ENCODE peak calls at places on chromosomes 3 and 15, in seven cellular contexts. F is psoas muscle; I is foreskin keratinocyte; M is AG04450; L is endothelial cell of umbilical vein; D is H9; P is CD8-positive, alpha-beta T cell. V is an unnamed sample.

GRCh38 chr3:8669019-8669418 is 24.4 kb upstream of the SSUH2 start:
- DNase-seq in I (no peak), F (no peak), P (no peak), D (no peak), M (no peak), L (no peak), V (no peak)

GRCh38 chr15:57610130-57610529 is 18.4 kb downstream of the MYZAP start:
- DNase-seq in L (peak), P (no peak), D (no peak), F (peak), I (no peak), M (no peak), V (peak)

GRCh38 chr3:17935217-17935616 is 192.8 kb upstream of the TBC1D5 start:
- DNase-seq in M (no peak), P (no peak), L (no peak), D (no peak), I (no peak), F (no peak), V (no peak)

GRCh38 chr3:139541156-139541897 is 1.8 kb upstream of the RBP1 start:
- DNase-seq in L (no peak), F (no peak), M (no peak), D (no peak), P (no peak), I (no peak), V (no peak)

GRCh38 chr3:125042725-125043406 is 12.9 kb downstream of the HEG1 start:
- DNase-seq in P (no peak), D (no peak), I (no peak), F (peak), L (peak), M (no peak), V (no peak)

GRCh38 chr3:57199895-57200297 is at the start of gene HESX1:
- DNase-seq in P (no peak), I (no peak), F (no peak), L (no peak), M (no peak), D (peak), V (no peak)

GRCh38 chr3:8145661-8146060 is 356.0 kb upstream of the LMCD1 start:
- DNase-seq in P (no peak), I (no peak), M (no peak), D (no peak), F (no peak), L (no peak), V (no peak)

GRCh38 chr3:16452265-16452664 is 61.2 kb downstream of the RFTN1 start:
- DNase-seq in F (no peak), M (no peak), D (no peak), P (no peak), L (no peak), I (no peak), V (peak)

GRCh38 chr3:157103280-157103679 is 56.7 kb downstream of the CCNL1 start:
- DNase-seq in I (no peak), P (no peak), L (no peak), D (no peak), F (no peak), M (no peak), V (no peak)

GRCh38 chr3:18988619-18989229 is 159.6 kb upstream of the KCNH8 start:
- DNase-seq in M (no peak), P (no peak), L (no peak), F (no peak), I (peak), D (no peak), V (no peak)

GRCh38 chr3:106161236-106161635 is 292.4 kb upstream of the CBLB start:
- DNase-seq in P (no peak), D (no peak), I (no peak), F (no peak), L (no peak), M (no peak), V (no peak)

GRCh38 chr3:196073188-196073838 is 8.6 kb downstream of the TFRC start:
- DNase-seq in I (peak), M (peak), D (peak), P (peak), L (peak), F (no peak), V (peak)

GRCh38 chr15:64773606-64774555 is 1.5 kb downstream of the RBPMS2 start:
- DNase-seq in D (no peak), P (no peak), I (no peak), L (no peak), M (no peak), F (no peak), V (no peak)

GRCh38 chr3:185935465-185936263 is 2.1 kb downstream of the TRA2B start:
- DNase-seq in I (no peak), P (no peak), M (no peak), F (no peak), L (peak), D (no peak), V (no peak)

GRCh38 chr3:150292891-150293290 is 115.2 kb upstream of the TSC22D2 start:
- DNase-seq in P (no peak), D (no peak), M (peak), F (no peak), I (no peak), L (no peak), V (no peak)

GRCh38 chr15:91689377-91689776 is 164.1 kb upstream of the SLCO3A1 start:
- DNase-seq in D (no peak), I (no peak), P (no peak), M (no peak), F (no peak), L (no peak), V (no peak)

GRCh38 chr3:157355276-157355675 is 81.4 kb upstream of the PTX3 start:
- DNase-seq in D (no peak), P (no peak), I (no peak), F (no peak), L (no peak), M (no peak), V (no peak)

GRCh38 chr3:168094877-168095610 is 680 bp downstream of the GOLIM4 start:
- DNase-seq in F (peak), D (peak), M (no peak), L (peak), I (peak), P (peak), V (peak)

GRCh38 chr3:151367448-151367847 is 17.1 kb downstream of the P2RY12 start:
- DNase-seq in D (no peak), M (no peak), L (no peak), F (no peak), P (no peak), I (no peak), V (no peak)

GRCh38 chr3:25679166-25679565 is 14.5 kb upstream of the TOP2B start:
- DNase-seq in M (no peak), P (no peak), L (no peak), I (no peak), F (no peak), D (no peak), V (no peak)

DNA sequence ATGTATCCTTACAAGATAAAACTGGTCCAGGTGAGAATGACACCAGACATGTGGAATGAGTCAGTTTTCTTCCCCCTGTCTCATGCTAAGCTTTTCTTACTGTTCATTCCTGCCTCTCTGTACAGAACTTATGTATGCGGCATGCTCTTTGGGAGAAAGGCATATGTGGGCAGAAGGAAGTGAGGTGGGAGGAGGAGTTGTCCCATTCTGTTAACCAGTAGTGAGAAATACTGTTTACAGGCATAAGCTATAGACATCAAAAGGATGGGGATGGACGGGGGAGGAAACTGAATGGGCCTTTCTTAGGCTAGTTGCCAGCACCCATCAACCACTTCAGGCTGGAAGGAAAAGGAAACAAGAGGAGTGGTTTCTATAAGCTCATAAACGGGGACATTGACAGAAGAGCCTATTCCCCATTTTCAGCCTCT is 143.6 kb upstream of the BHLHE40 start:
- DNase-seq in I (peak), F (no peak), L (peak), P (no peak), M (no peak), D (no peak), V (no peak)
- H3K27ac ChIP-seq in I (peak), F (no peak), L (no peak), P (no peak), M (no peak), D (no peak), V (no peak)

DNA sequence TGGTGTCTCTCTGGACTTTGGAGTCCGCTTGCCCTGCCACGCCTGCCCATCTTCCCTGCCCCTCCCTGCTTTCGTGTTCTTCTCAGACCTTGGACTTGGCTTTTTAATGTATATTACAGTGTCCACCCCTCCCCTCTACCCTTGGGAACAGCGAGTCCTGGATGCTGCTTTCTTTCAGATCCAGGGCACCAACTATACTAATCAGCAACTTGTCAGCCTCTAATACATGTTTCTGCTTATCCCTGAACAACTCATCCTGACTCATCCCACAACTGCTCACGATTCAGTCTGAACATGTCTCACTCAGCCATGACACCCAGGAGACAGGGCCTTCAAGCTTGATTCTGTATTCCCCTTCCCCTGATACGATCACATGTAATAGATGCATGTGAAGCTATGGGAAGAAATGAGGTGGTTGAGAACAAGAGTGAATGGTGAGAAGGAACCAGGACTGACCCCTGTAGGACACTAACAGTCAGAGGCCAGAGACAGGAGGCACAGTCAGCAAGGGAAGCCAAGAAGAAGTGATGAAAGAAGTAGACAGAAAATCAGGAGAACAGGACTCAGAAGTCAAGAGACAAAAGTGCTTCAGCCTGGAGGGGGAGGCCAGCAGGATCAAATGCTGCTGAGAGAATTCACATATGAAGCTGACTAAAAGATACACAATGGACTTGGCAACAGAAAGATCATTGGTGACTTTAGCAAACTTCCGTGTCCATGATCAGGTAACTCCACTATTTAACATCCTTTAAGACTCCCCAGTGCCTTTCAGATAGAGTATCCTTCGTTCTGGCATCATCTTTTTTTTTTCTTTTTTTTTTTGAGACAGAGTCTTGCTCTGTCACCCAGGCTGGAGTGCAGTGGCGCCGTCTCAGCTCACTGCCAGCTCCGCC is 35.4 kb downstream of the BCL2L10 start:
- DNase-seq in L (peak), D (no peak), I (peak), M (no peak), F (no peak), P (no peak), V (peak)
- TF ChIP-seq CTCF in L (no peak), D (no peak), I (peak), M (peak), F (no peak), P (no peak), V (no peak)

DNA sequence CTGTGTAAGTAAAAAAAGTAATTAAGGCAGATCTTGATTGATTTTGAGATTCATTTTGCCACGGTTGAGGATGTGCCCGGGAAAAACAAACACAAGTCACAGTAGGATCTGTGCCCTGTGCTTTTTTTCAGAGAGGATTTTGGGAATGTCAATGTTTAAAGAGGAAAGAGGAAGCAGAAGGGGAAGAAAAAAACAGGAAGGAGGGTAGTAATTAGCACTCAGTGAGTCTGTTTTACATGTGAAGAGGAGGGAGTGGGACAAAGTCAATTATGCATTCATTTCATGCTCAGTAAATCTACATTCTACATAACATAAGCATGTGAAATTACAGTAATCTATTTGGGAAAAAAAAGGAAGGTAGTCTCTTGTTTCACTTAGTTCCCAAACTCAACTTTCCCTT is 18.3 kb upstream of the CD200 start:
- DNase-seq in P (no peak), D (no peak), I (no peak), F (no peak), M (no peak), L (no peak), V (no peak)
- H3K27ac ChIP-seq in P (no peak), D (peak), I (no peak), F (no peak), M (no peak), L (no peak), V (no peak)

DNA sequence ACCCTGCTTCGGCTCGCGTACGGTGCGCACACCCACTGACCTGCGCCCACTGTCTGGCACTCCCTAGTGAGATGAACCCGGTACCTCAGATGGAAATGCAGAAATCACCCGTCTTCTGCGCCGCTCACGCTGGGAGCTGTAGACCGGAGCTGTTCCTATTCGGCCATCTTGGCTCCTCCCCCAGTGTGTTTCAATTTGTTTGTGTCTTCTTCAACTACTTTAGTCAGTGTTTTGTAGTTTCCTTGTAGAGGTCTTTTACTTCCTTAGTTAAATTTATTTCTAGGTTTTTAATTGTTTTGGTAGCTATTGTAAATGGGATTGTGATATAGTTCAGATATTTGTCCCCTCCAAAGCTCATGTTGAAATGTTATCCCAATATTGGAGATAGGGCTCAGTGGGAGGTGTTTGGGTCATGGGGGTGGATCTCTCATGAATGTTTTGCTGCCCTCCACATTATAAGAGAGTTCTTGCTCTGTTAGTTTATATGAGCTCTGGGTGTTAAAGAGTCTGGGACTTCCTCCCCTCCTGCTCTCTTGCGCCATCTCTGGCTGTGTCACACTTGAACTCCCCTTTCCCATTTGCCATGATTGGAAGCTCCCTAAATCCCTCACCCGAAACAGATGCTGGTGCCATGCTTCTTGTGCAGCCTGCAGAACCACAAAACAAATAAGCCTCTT is 304.4 kb downstream of the DOCK3 start:
- DNase-seq in P (no peak), M (no peak), F (no peak), I (no peak), D (peak), L (no peak), V (no peak)
- TF ChIP-seq CTCF in P (no peak), M (no peak), F (no peak), I (no peak), D (peak), L (no peak), V (no peak)

GRCh38 chr3:32256206-32256605 is 17.7 kb downstream of the CMTM8 start:
- DNase-seq in D (no peak), L (no peak), F (no peak), M (no peak), P (no peak), I (no peak), V (no peak)
- H3K27ac ChIP-seq in D (no peak), L (no peak), F (no peak), M (no peak), P (no peak), I (no peak), V (no peak)

DNA sequence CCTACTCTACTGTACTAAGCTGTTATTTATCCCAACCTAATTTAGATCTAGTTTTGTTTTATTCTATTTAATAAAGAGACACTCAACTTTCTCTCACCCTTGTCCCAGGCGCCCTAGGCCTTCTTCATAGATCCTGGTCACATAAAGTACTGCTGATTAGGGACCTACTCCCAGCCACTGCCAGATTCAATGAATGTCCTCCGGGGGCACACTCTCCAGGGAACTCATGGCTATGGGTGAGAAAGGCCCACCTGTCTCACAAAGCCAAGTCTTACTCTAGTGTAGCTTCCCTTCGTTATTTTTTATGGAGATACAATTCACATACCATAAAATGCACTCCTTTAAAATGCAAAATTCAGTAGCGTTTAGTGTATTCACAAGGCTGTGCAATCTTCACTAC is 87.9 kb downstream of the ADCY5 start:
- DNase-seq in P (no peak), I (no peak), F (no peak), M (no peak), L (no peak), D (no peak), V (no peak)
- TF ChIP-seq CTCF in P (no peak), I (peak), F (no peak), M (peak), L (peak), D (peak), V (no peak)

DNA sequence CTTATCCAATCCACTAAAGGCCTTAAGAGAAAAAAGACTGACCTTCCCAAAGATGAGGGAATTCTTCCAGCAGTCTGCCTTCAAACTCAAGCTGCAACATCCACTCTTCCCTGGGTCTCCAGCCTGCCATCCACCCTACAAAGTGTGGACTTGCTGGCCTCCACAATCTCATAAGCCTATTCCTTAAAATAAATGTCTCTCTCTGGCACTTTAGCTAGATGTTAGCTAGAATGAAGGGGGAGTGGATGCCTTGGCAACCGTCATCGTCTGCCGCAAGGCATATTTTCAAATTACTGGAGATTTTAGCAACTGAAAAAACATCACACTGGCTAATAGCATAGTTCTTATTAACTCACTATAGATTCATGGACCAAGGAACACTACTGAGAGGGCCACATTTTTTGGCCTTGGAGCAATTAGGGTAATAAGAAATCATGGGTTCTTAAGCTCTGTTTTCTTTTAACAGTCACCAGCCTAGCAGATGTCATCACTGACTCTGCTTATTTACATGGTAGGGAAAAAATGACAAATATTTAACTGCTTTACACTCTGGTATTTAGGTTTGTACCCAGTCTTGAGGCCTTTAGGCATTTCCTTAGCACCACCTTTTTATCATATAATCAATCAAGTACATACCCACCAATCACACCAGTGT is 245.3 kb downstream of the MYRIP start:
- DNase-seq in I (no peak), F (no peak), L (no peak), P (no peak), M (no peak), D (no peak), V (no peak)
- H3K27ac ChIP-seq in I (no peak), F (no peak), L (no peak), P (no peak), M (no peak), D (no peak), V (no peak)

GRCh38 chr15:62900071-62900812 is 142.3 kb upstream of the TPM1 start:
- DNase-seq in M (no peak), P (no peak), L (peak), I (no peak), F (no peak), D (no peak), V (peak)

GRCh38 chr15:62896969-62897486 is 145.5 kb upstream of the TPM1 start:
- DNase-seq in L (peak), I (peak), M (peak), F (peak), D (no peak), P (no peak), V (peak)

GRCh38 chr15:62901087-62901486 is 141.5 kb upstream of the TPM1 start:
- DNase-seq in D (no peak), I (no peak), L (no peak), F (peak), P (no peak), M (no peak), V (no peak)

GRCh38 chr15:62897634-62898033 is 144.9 kb upstream of the TPM1 start:
- DNase-seq in L (no peak), P (no peak), M (no peak), I (no peak), D (no peak), F (no peak), V (no peak)

GRCh38 chr15:62899090-62899493 is 143.5 kb upstream of the TPM1 start:
- DNase-seq in I (no peak), M (no peak), F (no peak), P (no peak), L (no peak), D (no peak), V (no peak)
- TF ChIP-seq CTCF in I (no peak), M (no peak), F (no peak), P (no peak), L (no peak), D (no peak), V (no peak)